ENCODE peak calls at places on chromosomes 11 and 22, in nine cellular contexts. One of them, this sample, is unnamed.
A peak's percentile ranks its signal among the peaks of the same experiment; 100 is the strongest.

GRCh38 chr22:45248832-45249561 is 8.3 kb upstream of the KIAA0930 start:
- DNase-seq in midbrain: no peak
- DNase-seq in heart right ventricle: no peak
- DNase-seq in upper lobe of right lung: no peak
- DNase-seq in T47D: no peak
- DNase-seq in psoas muscle: no peak
- DNase-seq in LHCN-M2: no peak
- DNase-seq in activated CD4-positive, CD25-positive, alpha-beta regulatory T cell: no peak
- DNase-seq in mammary epithelial cell: no peak
- DNase-seq in this sample: no peak

GRCh38 chr11:17489729-17490128 is 13.1 kb upstream of the ABCC8 start:
- DNase-seq in LHCN-M2: no peak
- DNase-seq in T47D: no peak
- DNase-seq in mammary epithelial cell: no peak
- DNase-seq in upper lobe of right lung: no peak
- DNase-seq in midbrain: no peak
- DNase-seq in heart right ventricle: no peak
- DNase-seq in activated CD4-positive, CD25-positive, alpha-beta regulatory T cell: no peak
- DNase-seq in psoas muscle: no peak
- DNase-seq in this sample: no peak

GRCh38 chr11:73755670-73756069 is 5.2 kb downstream of the RAB6A start:
- DNase-seq in upper lobe of right lung: no peak
- DNase-seq in LHCN-M2: no peak
- DNase-seq in midbrain: no peak
- DNase-seq in mammary epithelial cell: no peak
- DNase-seq in heart right ventricle: no peak
- DNase-seq in activated CD4-positive, CD25-positive, alpha-beta regulatory T cell: no peak
- DNase-seq in T47D: no peak
- DNase-seq in psoas muscle: no peak
- DNase-seq in this sample: no peak

GRCh38 chr11:61123775-61124571 is 21.7 kb downstream of the CD5 start:
- DNase-seq in activated CD4-positive, CD25-positive, alpha-beta regulatory T cell: no peak
- DNase-seq in heart right ventricle: no peak
- DNase-seq in psoas muscle: no peak
- DNase-seq in upper lobe of right lung: no peak
- DNase-seq in mammary epithelial cell: no peak
- DNase-seq in LHCN-M2: no peak
- DNase-seq in midbrain: no peak
- DNase-seq in T47D: no peak
- DNase-seq in this sample: no peak

GRCh38 chr22:30782613-30783012 is 87.9 kb downstream of the OSBP2 start:
- DNase-seq in midbrain: no peak
- DNase-seq in T47D: no peak
- DNase-seq in activated CD4-positive, CD25-positive, alpha-beta regulatory T cell: no peak
- DNase-seq in mammary epithelial cell: no peak
- DNase-seq in LHCN-M2: no peak
- DNase-seq in upper lobe of right lung: no peak
- DNase-seq in heart right ventricle: no peak
- DNase-seq in psoas muscle: no peak
- DNase-seq in this sample: no peak

GRCh38 chr11:63845305-63845704 is 6.4 kb downstream of the MARK2 start:
- DNase-seq in midbrain: no peak
- DNase-seq in upper lobe of right lung: no peak
- DNase-seq in T47D: peak; percentile 61
- DNase-seq in psoas muscle: no peak
- DNase-seq in heart right ventricle: no peak
- DNase-seq in mammary epithelial cell: peak; percentile 91
- DNase-seq in activated CD4-positive, CD25-positive, alpha-beta regulatory T cell: no peak
- DNase-seq in LHCN-M2: peak; percentile 58
- DNase-seq in this sample: no peak

GRCh38 chr22:45993143-45993692 is 16.3 kb upstream of the WNT7B start:
- DNase-seq in T47D: no peak
- DNase-seq in psoas muscle: no peak
- DNase-seq in mammary epithelial cell: no peak
- DNase-seq in activated CD4-positive, CD25-positive, alpha-beta regulatory T cell: no peak
- DNase-seq in upper lobe of right lung: no peak
- DNase-seq in heart right ventricle: no peak
- DNase-seq in LHCN-M2: no peak
- DNase-seq in midbrain: no peak
- DNase-seq in this sample: no peak

GRCh38 chr11:128502736-128503135 is 84.6 kb downstream of the ETS1 start:
- DNase-seq in midbrain: no peak
- DNase-seq in heart right ventricle: no peak
- DNase-seq in activated CD4-positive, CD25-positive, alpha-beta regulatory T cell: no peak
- DNase-seq in LHCN-M2: peak; percentile 82
- DNase-seq in upper lobe of right lung: no peak
- DNase-seq in psoas muscle: no peak
- DNase-seq in mammary epithelial cell: peak; percentile 89
- DNase-seq in T47D: no peak
- DNase-seq in this sample: no peak

GRCh38 chr11:44923796-44924195 is 26.9 kb downstream of the TP53I11 start:
- DNase-seq in midbrain: no peak
- DNase-seq in psoas muscle: peak; percentile 40
- DNase-seq in heart right ventricle: no peak
- DNase-seq in mammary epithelial cell: no peak
- DNase-seq in LHCN-M2: no peak
- DNase-seq in T47D: no peak
- DNase-seq in upper lobe of right lung: no peak
- DNase-seq in activated CD4-positive, CD25-positive, alpha-beta regulatory T cell: no peak
- DNase-seq in this sample: no peak

GRCh38 chr11:64935634-64936081 is at the start of gene GPHA2:
- DNase-seq in psoas muscle: no peak
- DNase-seq in mammary epithelial cell: no peak
- DNase-seq in activated CD4-positive, CD25-positive, alpha-beta regulatory T cell: no peak
- DNase-seq in upper lobe of right lung: peak; percentile 39
- DNase-seq in midbrain: no peak
- DNase-seq in T47D: peak; percentile 63
- DNase-seq in heart right ventricle: no peak
- DNase-seq in LHCN-M2: no peak
- DNase-seq in this sample: no peak

GRCh38 chr11:127454856-127455255 is 454.3 kb upstream of the KIRREL3 start:
- DNase-seq in T47D: no peak
- DNase-seq in psoas muscle: no peak
- DNase-seq in activated CD4-positive, CD25-positive, alpha-beta regulatory T cell: no peak
- DNase-seq in midbrain: no peak
- DNase-seq in upper lobe of right lung: no peak
- DNase-seq in heart right ventricle: no peak
- DNase-seq in mammary epithelial cell: no peak
- DNase-seq in LHCN-M2: no peak
- DNase-seq in this sample: no peak

GRCh38 chr11:64564419-64564818 is 26.6 kb upstream of the SLC22A12 start:
- DNase-seq in mammary epithelial cell: no peak
- DNase-seq in activated CD4-positive, CD25-positive, alpha-beta regulatory T cell: no peak
- DNase-seq in LHCN-M2: no peak
- DNase-seq in upper lobe of right lung: peak; percentile 39
- DNase-seq in T47D: no peak
- DNase-seq in midbrain: no peak
- DNase-seq in psoas muscle: no peak
- DNase-seq in heart right ventricle: no peak
- DNase-seq in this sample: no peak

GRCh38 chr11:67600324-67601029 is 6.3 kb upstream of the NDUFV1 start:
- DNase-seq in mammary epithelial cell: no peak
- DNase-seq in psoas muscle: no peak
- DNase-seq in LHCN-M2: no peak
- DNase-seq in upper lobe of right lung: no peak
- DNase-seq in midbrain: no peak
- DNase-seq in heart right ventricle: no peak
- DNase-seq in activated CD4-positive, CD25-positive, alpha-beta regulatory T cell: no peak
- DNase-seq in T47D: no peak
- DNase-seq in this sample: no peak

GRCh38 chr11:86408845-86409244 is 34.2 kb downstream of the CCDC81 start:
- DNase-seq in activated CD4-positive, CD25-positive, alpha-beta regulatory T cell: no peak
- DNase-seq in T47D: no peak
- DNase-seq in LHCN-M2: no peak
- DNase-seq in upper lobe of right lung: no peak
- DNase-seq in psoas muscle: no peak
- DNase-seq in midbrain: no peak
- DNase-seq in mammary epithelial cell: no peak
- DNase-seq in heart right ventricle: no peak
- DNase-seq in this sample: peak; percentile 22

GRCh38 chr11:93718057-93718563 is 23.2 kb downstream of the TAF1D start:
- DNase-seq in activated CD4-positive, CD25-positive, alpha-beta regulatory T cell: no peak
- DNase-seq in psoas muscle: no peak
- DNase-seq in heart right ventricle: no peak
- DNase-seq in upper lobe of right lung: no peak
- DNase-seq in T47D: no peak
- DNase-seq in midbrain: no peak
- DNase-seq in mammary epithelial cell: no peak
- DNase-seq in LHCN-M2: no peak
- DNase-seq in this sample: no peak

GRCh38 chr11:111659201-111659600 is 57.0 kb downstream of the SIK2 start:
- DNase-seq in activated CD4-positive, CD25-positive, alpha-beta regulatory T cell: no peak
- DNase-seq in midbrain: no peak
- DNase-seq in upper lobe of right lung: no peak
- DNase-seq in mammary epithelial cell: no peak
- DNase-seq in LHCN-M2: no peak
- DNase-seq in heart right ventricle: no peak
- DNase-seq in psoas muscle: no peak
- DNase-seq in T47D: no peak
- DNase-seq in this sample: no peak

GRCh38 chr11:22089609-22090008 is 103.3 kb upstream of the ANO5 start:
- DNase-seq in mammary epithelial cell: no peak
- DNase-seq in T47D: no peak
- DNase-seq in activated CD4-positive, CD25-positive, alpha-beta regulatory T cell: no peak
- DNase-seq in heart right ventricle: no peak
- DNase-seq in psoas muscle: no peak
- DNase-seq in midbrain: no peak
- DNase-seq in upper lobe of right lung: no peak
- DNase-seq in LHCN-M2: no peak
- DNase-seq in this sample: no peak

GRCh38 chr11:78350646-78351165 is 66.9 kb downstream of the GAB2 start:
- DNase-seq in T47D: peak; percentile 45
- DNase-seq in upper lobe of right lung: no peak
- DNase-seq in heart right ventricle: no peak
- DNase-seq in midbrain: peak; percentile 77
- DNase-seq in psoas muscle: no peak
- DNase-seq in LHCN-M2: peak; percentile 71
- DNase-seq in activated CD4-positive, CD25-positive, alpha-beta regulatory T cell: no peak
- DNase-seq in mammary epithelial cell: no peak
- DNase-seq in this sample: no peak

GRCh38 chr22:45771711-45772110 is 100.1 kb downstream of the ATXN10 start:
- DNase-seq in upper lobe of right lung: no peak
- DNase-seq in midbrain: no peak
- DNase-seq in LHCN-M2: no peak
- DNase-seq in activated CD4-positive, CD25-positive, alpha-beta regulatory T cell: no peak
- DNase-seq in mammary epithelial cell: no peak
- DNase-seq in T47D: no peak
- DNase-seq in heart right ventricle: no peak
- DNase-seq in psoas muscle: no peak
- DNase-seq in this sample: no peak

GRCh38 chr11:95512177-95512576 is 277.4 kb downstream of the FAM76B start:
- DNase-seq in upper lobe of right lung: no peak
- DNase-seq in heart right ventricle: no peak
- DNase-seq in LHCN-M2: no peak
- DNase-seq in activated CD4-positive, CD25-positive, alpha-beta regulatory T cell: no peak
- DNase-seq in midbrain: no peak
- DNase-seq in mammary epithelial cell: peak; percentile 90
- DNase-seq in T47D: no peak
- DNase-seq in psoas muscle: no peak
- DNase-seq in this sample: no peak

GRCh38 chr22:49936973-49937757 is 18.7 kb downstream of the CRELD2 start:
- DNase-seq in midbrain: peak; percentile 85
- DNase-seq in activated CD4-positive, CD25-positive, alpha-beta regulatory T cell: no peak
- DNase-seq in T47D: no peak
- DNase-seq in LHCN-M2: no peak
- DNase-seq in heart right ventricle: peak; percentile 66
- DNase-seq in mammary epithelial cell: no peak
- DNase-seq in psoas muscle: peak; percentile 77
- DNase-seq in upper lobe of right lung: peak; percentile 63
- DNase-seq in this sample: no peak

GRCh38 chr22:27100789-27101188 is 443.4 kb downstream of the MIAT start:
- DNase-seq in upper lobe of right lung: no peak
- DNase-seq in heart right ventricle: no peak
- DNase-seq in psoas muscle: no peak
- DNase-seq in activated CD4-positive, CD25-positive, alpha-beta regulatory T cell: no peak
- DNase-seq in mammary epithelial cell: peak; percentile 9
- DNase-seq in T47D: no peak
- DNase-seq in LHCN-M2: peak; percentile 43
- DNase-seq in midbrain: no peak
- DNase-seq in this sample: no peak

GRCh38 chr11:65470433-65470832 is 28.4 kb upstream of the MALAT1 start:
- DNase-seq in upper lobe of right lung: no peak
- DNase-seq in activated CD4-positive, CD25-positive, alpha-beta regulatory T cell: no peak
- DNase-seq in T47D: no peak
- DNase-seq in psoas muscle: no peak
- DNase-seq in midbrain: no peak
- DNase-seq in heart right ventricle: no peak
- DNase-seq in mammary epithelial cell: no peak
- DNase-seq in LHCN-M2: no peak
- DNase-seq in this sample: no peak

GRCh38 chr22:39179841-39180335 is 27.4 kb upstream of the CBX7 start:
- DNase-seq in LHCN-M2: no peak
- DNase-seq in psoas muscle: no peak
- DNase-seq in upper lobe of right lung: no peak
- DNase-seq in T47D: no peak
- DNase-seq in activated CD4-positive, CD25-positive, alpha-beta regulatory T cell: no peak
- DNase-seq in heart right ventricle: no peak
- DNase-seq in midbrain: no peak
- DNase-seq in mammary epithelial cell: no peak
- DNase-seq in this sample: no peak

GRCh38 chr11:3225159-3225758 is 6.6 kb upstream of the MRGPRG start:
- DNase-seq in activated CD4-positive, CD25-positive, alpha-beta regulatory T cell: no peak
- DNase-seq in psoas muscle: no peak
- DNase-seq in LHCN-M2: no peak
- DNase-seq in upper lobe of right lung: no peak
- DNase-seq in mammary epithelial cell: no peak
- DNase-seq in heart right ventricle: peak; percentile 11
- DNase-seq in T47D: no peak
- DNase-seq in midbrain: no peak
- DNase-seq in this sample: no peak

GRCh38 chr11:105148241-105148640 is 8.7 kb upstream of the CARD18 start:
- DNase-seq in mammary epithelial cell: no peak
- DNase-seq in T47D: no peak
- DNase-seq in activated CD4-positive, CD25-positive, alpha-beta regulatory T cell: no peak
- DNase-seq in upper lobe of right lung: no peak
- DNase-seq in LHCN-M2: no peak
- DNase-seq in psoas muscle: no peak
- DNase-seq in midbrain: no peak
- DNase-seq in heart right ventricle: no peak
- DNase-seq in this sample: no peak

GRCh38 chr22:25692392-25692791 is 49.6 kb upstream of the MYO18B start:
- DNase-seq in heart right ventricle: no peak
- DNase-seq in upper lobe of right lung: no peak
- DNase-seq in activated CD4-positive, CD25-positive, alpha-beta regulatory T cell: no peak
- DNase-seq in LHCN-M2: no peak
- DNase-seq in mammary epithelial cell: no peak
- DNase-seq in psoas muscle: no peak
- DNase-seq in midbrain: no peak
- DNase-seq in T47D: no peak
- DNase-seq in this sample: no peak

GRCh38 chr11:118530180-118530682 is 761 bp upstream of the TMEM25 start:
- DNase-seq in T47D: peak; percentile 51
- DNase-seq in activated CD4-positive, CD25-positive, alpha-beta regulatory T cell: no peak
- DNase-seq in LHCN-M2: peak; percentile 57
- DNase-seq in midbrain: no peak
- DNase-seq in psoas muscle: no peak
- DNase-seq in mammary epithelial cell: peak; percentile 12
- DNase-seq in heart right ventricle: no peak
- DNase-seq in upper lobe of right lung: peak; percentile 72
- DNase-seq in this sample: no peak

GRCh38 chr11:76810151-76810853 is 27.1 kb downstream of the TSKU start:
- DNase-seq in LHCN-M2: peak; percentile 51
- DNase-seq in activated CD4-positive, CD25-positive, alpha-beta regulatory T cell: peak; percentile 7
- DNase-seq in T47D: peak; percentile 69
- DNase-seq in mammary epithelial cell: peak; percentile 56
- DNase-seq in midbrain: peak; percentile 20
- DNase-seq in upper lobe of right lung: no peak
- DNase-seq in psoas muscle: no peak
- DNase-seq in heart right ventricle: no peak
- DNase-seq in this sample: peak; percentile 43

GRCh38 chr11:119671048-119671447 is 58.0 kb downstream of the NECTIN1 start:
- DNase-seq in LHCN-M2: peak; percentile 87
- DNase-seq in mammary epithelial cell: no peak
- DNase-seq in upper lobe of right lung: no peak
- DNase-seq in activated CD4-positive, CD25-positive, alpha-beta regulatory T cell: no peak
- DNase-seq in heart right ventricle: peak; percentile 85
- DNase-seq in T47D: no peak
- DNase-seq in psoas muscle: peak; percentile 87
- DNase-seq in midbrain: peak; percentile 76
- DNase-seq in this sample: no peak

GRCh38 chr22:40249286-40249685 is 71.6 kb downstream of the TNRC6B start:
- DNase-seq in T47D: no peak
- DNase-seq in LHCN-M2: no peak
- DNase-seq in heart right ventricle: no peak
- DNase-seq in upper lobe of right lung: no peak
- DNase-seq in mammary epithelial cell: no peak
- DNase-seq in activated CD4-positive, CD25-positive, alpha-beta regulatory T cell: no peak
- DNase-seq in midbrain: no peak
- DNase-seq in psoas muscle: no peak
- DNase-seq in this sample: no peak

This sample was measured in SW 1271.